ENCODE peak calls at places on chromosomes 5 and 9, in nine cellular contexts. R is H9, C is ELR, A is fibroblast of lung, D is EL, W is GM12891, Y is OCI-LY7, K is HEK293T, E is NCI-H69. Z is an unnamed sample.

GRCh38 chr5:513216-514100 is 10.8 kb downstream of the SLC9A3 start:
- DNase-seq in R (no peak), C (no peak), A (no peak), D (no peak), W (no peak), Y (no peak), K (no peak), E (no peak), Z (peak; percentile 38)

GRCh38 chr9:7988644-7989280 is 189.2 kb upstream of the DMAC1 start:
- DNase-seq in R (no peak), C (no peak), A (no peak), D (no peak), W (no peak), Y (no peak), K (no peak), E (no peak), Z (no peak)

GRCh38 chr9:125635888-125636287 is 71.1 kb downstream of the MAPKAP1 start:
- DNase-seq in R (no peak), C (no peak), A (no peak), D (no peak), W (no peak), Y (no peak), K (no peak), E (peak; percentile 75), Z (no peak)

GRCh38 chr9:84969084-84969483 is 299.6 kb downstream of the NTRK2 start:
- DNase-seq in R (no peak), C (no peak), A (no peak), D (no peak), W (no peak), Y (no peak), K (no peak), E (peak; percentile 32), Z (no peak)

GRCh38 chr5:9173281-9174048 is 372.4 kb downstream of the SEMA5A start:
- DNase-seq in R (no peak), C (peak; percentile 85), A (peak; percentile 84), D (peak; percentile 92), W (no peak), Y (no peak), K (no peak), E (peak; percentile 9), Z (no peak)

GRCh38 chr9:16610538-16610937 is 259.9 kb downstream of the BNC2 start:
- DNase-seq in R (no peak), C (no peak), A (no peak), D (no peak), W (no peak), Y (no peak), K (no peak), E (no peak), Z (no peak)

GRCh38 chr5:160511280-160511929 is 89.8 kb downstream of the PTTG1 start:
- DNase-seq in R (no peak), C (no peak), A (no peak), D (no peak), W (no peak), Y (no peak), K (no peak), E (peak; percentile 48), Z (peak; percentile 22)

GRCh38 chr5:112338681-112339337 is 80.3 kb downstream of the EPB41L4A start:
- DNase-seq in R (no peak), C (peak; percentile 12), A (no peak), D (peak; percentile 5), W (no peak), Y (no peak), K (no peak), E (peak; percentile 66), Z (no peak)

GRCh38 chr9:1522219-1522767 is 472.1 kb downstream of the DMRT2 start:
- DNase-seq in R (no peak), C (no peak), A (no peak), D (no peak), W (no peak), Y (no peak), K (no peak), E (no peak), Z (no peak)

GRCh38 chr9:130587921-130588320 is 8.5 kb downstream of the FUBP3 start:
- DNase-seq in R (no peak), C (no peak), A (no peak), D (no peak), W (no peak), Y (no peak), K (no peak), E (no peak), Z (no peak)

GRCh38 chr5:67209141-67209771 is 12.7 kb upstream of the CD180 start:
- DNase-seq in R (peak; percentile 81), C (peak; percentile 74), A (peak; percentile 80), D (peak; percentile 71), W (peak; percentile 42), Y (peak; percentile 87), K (peak; percentile 79), E (peak; percentile 93), Z (peak; percentile 89)

GRCh38 chr9:126156898-126157297 is 169.7 kb upstream of the MVB12B start:
- DNase-seq in R (no peak), C (no peak), A (no peak), D (no peak), W (no peak), Y (no peak), K (no peak), E (no peak), Z (no peak)

GRCh38 chr9:69174645-69175487 is 789 bp downstream of the TJP2 start:
- DNase-seq in R (peak; percentile 55), C (peak; percentile 98), A (peak; percentile 93), D (peak; percentile 96), W (peak; percentile 30), Y (peak; percentile 18), K (peak; percentile 41), E (peak; percentile 36), Z (peak; percentile 80)

GRCh38 chr9:89807682-89808075 is 202.9 kb downstream of the GADD45G start:
- DNase-seq in R (no peak), C (no peak), A (no peak), D (no peak), W (no peak), Y (no peak), K (no peak), E (peak; percentile 58), Z (no peak)

GRCh38 chr5:51226420-51226735 is 156.9 kb upstream of the ISL1 start:
- DNase-seq in R (peak; percentile 82), C (no peak), A (no peak), D (no peak), W (no peak), Y (no peak), K (peak; percentile 23), E (peak; percentile 95), Z (peak; percentile 83)

GRCh38 chr5:132866342-132867045 is at the start of the genes GDF9 and UQCRQ:
- DNase-seq in R (peak; percentile 99), C (peak; percentile 100), A (peak; percentile 100), D (peak; percentile 100), W (peak; percentile 92), Y (peak; percentile 100), K (peak; percentile 93), E (peak; percentile 100), Z (peak; percentile 100)

GRCh38 chr5:161544350-161544765 is 2.2 kb downstream of the GABRB2 start:
- DNase-seq in R (peak; percentile 69), C (peak; percentile 23), A (peak; percentile 32), D (peak; percentile 3), W (no peak), Y (peak; percentile 76), K (peak; percentile 50), E (peak; percentile 55), Z (peak; percentile 79)

GRCh38 chr9:98430535-98430934 is 175.1 kb upstream of the TBC1D2 start:
- DNase-seq in R (no peak), C (peak; percentile 19), A (peak; percentile 10), D (peak; percentile 41), W (no peak), Y (no peak), K (no peak), E (peak; percentile 76), Z (no peak)